ENCODE peak calls at places on chromosome 18, in four cellular contexts. One of them, this sample, is unnamed.

GRCh38 chr18:43634994-43635393 is 357.7 kb upstream of the SYT4 start:
- DNase-seq in K562: no peak
- DNase-seq in HepG2: no peak
- DNase-seq in SK-N-SH: no peak
- DNase-seq in this sample: no peak

GRCh38 chr18:10526211-10526949 is 553 bp downstream of the NAPG start:
- DNase-seq in K562: peak
- DNase-seq in HepG2: peak
- DNase-seq in SK-N-SH: peak
- DNase-seq in this sample: no peak

GRCh38 chr18:57015036-57015805 is 131.7 kb upstream of the BOD1L2 start:
- DNase-seq in K562: no peak
- DNase-seq in HepG2: no peak
- DNase-seq in SK-N-SH: no peak
- DNase-seq in this sample: no peak

GRCh38 chr18:33556846-33557245 is 21.2 kb upstream of the ASXL3 start:
- DNase-seq in K562: no peak
- DNase-seq in HepG2: no peak
- DNase-seq in SK-N-SH: no peak
- DNase-seq in this sample: no peak

GRCh38 chr18:22434973-22435608 is 17.4 kb upstream of the CTAGE1 start:
- DNase-seq in K562: no peak
- DNase-seq in HepG2: no peak
- DNase-seq in SK-N-SH: no peak
- DNase-seq in this sample: no peak

GRCh38 chr18:37424507-37424906 is 141.1 kb downstream of the CELF4 start:
- DNase-seq in K562: no peak
- DNase-seq in HepG2: no peak
- DNase-seq in SK-N-SH: no peak
- DNase-seq in this sample: no peak

GRCh38 chr18:62637807-62638687 is 77.3 kb upstream of the PHLPP1 start:
- DNase-seq in K562: peak
- DNase-seq in HepG2: peak
- DNase-seq in SK-N-SH: peak
- DNase-seq in this sample: peak

GRCh38 chr18:45254683-45255082 is 360.6 kb upstream of the SLC14A2 start:
- DNase-seq in K562: no peak
- DNase-seq in HepG2: no peak
- DNase-seq in SK-N-SH: no peak
- DNase-seq in this sample: no peak

GRCh38 chr18:62324355-62324828 is 718 bp upstream of the TNFRSF11A start:
- DNase-seq in K562: no peak
- DNase-seq in HepG2: no peak
- DNase-seq in SK-N-SH: no peak
- DNase-seq in this sample: no peak

GRCh38 chr18:11996907-11997306 is 15.6 kb downstream of the IMPA2 start:
- DNase-seq in K562: no peak
- DNase-seq in HepG2: no peak
- DNase-seq in SK-N-SH: no peak
- DNase-seq in this sample: no peak

GRCh38 chr18:50312296-50313030 is 25.0 kb upstream of the CXXC1 start:
- DNase-seq in K562: no peak
- DNase-seq in HepG2: no peak
- DNase-seq in SK-N-SH: no peak
- DNase-seq in this sample: no peak

GRCh38 chr18:63878343-63878742 is 9.2 kb upstream of the SERPINB2 start:
- DNase-seq in K562: no peak
- DNase-seq in HepG2: no peak
- DNase-seq in SK-N-SH: no peak
- DNase-seq in this sample: no peak

GRCh38 chr18:6414118-6414722 is 491 bp downstream of the L3MBTL4 start:
- DNase-seq in K562: no peak
- DNase-seq in HepG2: peak
- DNase-seq in SK-N-SH: peak
- DNase-seq in this sample: no peak

GRCh38 chr18:48919547-48919946 is 31.2 kb downstream of the SMAD7 start:
- DNase-seq in K562: no peak
- DNase-seq in HepG2: no peak
- DNase-seq in SK-N-SH: no peak
- DNase-seq in this sample: no peak

GRCh38 chr18:77062518-77063003 is 70.0 kb downstream of the MBP start:
- DNase-seq in K562: no peak
- DNase-seq in HepG2: no peak
- DNase-seq in SK-N-SH: no peak
- DNase-seq in this sample: no peak

GRCh38 chr18:46156124-46156745 is 52.0 kb downstream of the HAUS1 start:
- DNase-seq in K562: no peak
- DNase-seq in HepG2: no peak
- DNase-seq in SK-N-SH: no peak
- DNase-seq in this sample: no peak

GRCh38 chr18:22739789-22740188 is 193.3 kb upstream of the RBBP8 start:
- DNase-seq in K562: no peak
- DNase-seq in HepG2: no peak
- DNase-seq in SK-N-SH: no peak
- DNase-seq in this sample: no peak

GRCh38 chr18:57267368-57267767 is 85.0 kb upstream of the ST8SIA3 start:
- DNase-seq in K562: no peak
- DNase-seq in HepG2: no peak
- DNase-seq in SK-N-SH: no peak
- DNase-seq in this sample: no peak

GRCh38 chr18:52499018-52499417 is 159.0 kb downstream of the DCC start:
- DNase-seq in K562: no peak
- DNase-seq in HepG2: peak
- DNase-seq in SK-N-SH: no peak
- DNase-seq in this sample: no peak

GRCh38 chr18:24413148-24413547 is 13.3 kb upstream of the IMPACT start:
- DNase-seq in K562: no peak
- DNase-seq in HepG2: no peak
- DNase-seq in SK-N-SH: no peak
- DNase-seq in this sample: no peak

GRCh38 chr18:79552696-79553095 is 126.9 kb upstream of the CTDP1 start:
- DNase-seq in K562: no peak
- DNase-seq in HepG2: no peak
- DNase-seq in SK-N-SH: no peak
- DNase-seq in this sample: no peak

GRCh38 chr18:62030091-62030985 is 137.5 kb upstream of the RNF152 start:
- DNase-seq in K562: no peak
- DNase-seq in HepG2: no peak
- DNase-seq in SK-N-SH: peak
- DNase-seq in this sample: no peak

GRCh38 chr18:45837283-45838070 is 12.0 kb downstream of the SIGLEC15 start:
- DNase-seq in K562: no peak
- DNase-seq in HepG2: no peak
- DNase-seq in SK-N-SH: peak
- DNase-seq in this sample: no peak

GRCh38 chr18:60987963-60988362 is 345.3 kb upstream of the CDH20 start:
- DNase-seq in K562: no peak
- DNase-seq in HepG2: no peak
- DNase-seq in SK-N-SH: no peak
- DNase-seq in this sample: no peak
- TF ChIP-seq YY1 in K562: no peak
- TF ChIP-seq YY1 in HepG2: no peak
- TF ChIP-seq YY1 in SK-N-SH: no peak
- TF ChIP-seq YY1 in this sample: no peak

DNA sequence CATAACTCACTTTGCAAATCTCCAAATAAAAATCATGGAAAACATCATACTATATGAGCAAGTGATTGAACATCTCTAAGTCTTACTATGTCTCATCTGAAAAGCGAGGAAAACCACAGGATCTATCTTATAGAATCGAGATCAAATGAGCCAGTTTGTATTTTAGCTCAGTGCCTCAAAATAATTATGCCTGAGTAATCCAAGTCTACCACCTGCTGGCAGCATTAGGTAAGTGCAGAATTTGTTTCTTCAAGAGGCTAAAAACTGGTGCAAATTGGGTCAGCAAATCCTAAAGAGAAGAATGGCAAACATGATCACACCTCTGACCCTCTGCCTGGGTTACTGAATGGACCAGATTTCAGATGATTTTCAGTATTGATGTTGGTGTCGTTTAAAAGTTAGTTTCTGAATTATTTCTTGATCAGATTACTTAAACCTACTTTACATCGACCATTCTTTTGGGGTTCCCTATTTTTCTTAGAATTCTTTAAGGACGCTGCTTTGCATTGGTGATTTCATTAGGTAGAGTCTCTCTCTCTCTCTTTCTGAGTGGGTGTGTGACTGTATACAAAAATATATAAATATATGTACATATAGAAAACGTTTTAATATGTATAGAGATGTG is 12.7 kb upstream of the FHOD3 start:
- DNase-seq in K562: peak
- DNase-seq in HepG2: peak
- DNase-seq in SK-N-SH: peak
- DNase-seq in this sample: peak
- TF ChIP-seq CTCF in K562: peak
- TF ChIP-seq CTCF in HepG2: peak
- TF ChIP-seq CTCF in SK-N-SH: peak
- TF ChIP-seq CTCF in this sample: peak

DNA sequence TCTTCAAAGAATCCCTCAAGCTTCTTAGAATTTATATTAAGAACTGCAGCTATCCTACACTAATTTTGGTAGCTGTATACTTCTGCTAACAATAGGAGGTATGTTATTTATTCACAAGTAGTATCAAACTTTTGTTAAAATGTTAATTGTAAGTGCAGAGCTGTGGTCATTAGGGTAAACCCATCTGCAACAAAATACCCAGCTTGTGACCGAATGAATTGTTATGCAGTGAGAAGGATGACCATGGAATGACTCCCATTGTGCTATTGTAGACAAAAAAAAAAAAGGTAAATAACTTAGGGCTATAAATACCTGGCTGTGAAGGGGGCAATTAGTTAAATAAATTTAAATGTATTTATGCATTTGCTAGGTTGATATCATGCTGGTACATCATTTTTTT is 186.1 kb downstream of the ADCYAP1 start:
- DNase-seq in K562: no peak
- DNase-seq in HepG2: no peak
- DNase-seq in SK-N-SH: no peak
- DNase-seq in this sample: no peak
- TF ChIP-seq ELF1 in K562: no peak
- TF ChIP-seq ELF1 in HepG2: no peak
- TF ChIP-seq ELF1 in SK-N-SH: no peak
- TF ChIP-seq ELF1 in this sample: no peak

GRCh38 chr18:21289843-21290242 is 47.8 kb downstream of the GREB1L start:
- DNase-seq in K562: no peak
- DNase-seq in HepG2: no peak
- DNase-seq in SK-N-SH: no peak
- DNase-seq in this sample: no peak

GRCh38 chr18:21293479-21293878 is 51.4 kb downstream of the GREB1L start:
- DNase-seq in K562: no peak
- DNase-seq in HepG2: no peak
- DNase-seq in SK-N-SH: no peak
- DNase-seq in this sample: no peak

GRCh38 chr18:21295101-21295500 is 53.1 kb downstream of the GREB1L start:
- DNase-seq in K562: no peak
- DNase-seq in HepG2: no peak
- DNase-seq in SK-N-SH: no peak
- DNase-seq in this sample: no peak

GRCh38 chr18:21296045-21296444 is 54.0 kb downstream of the GREB1L start:
- DNase-seq in K562: no peak
- DNase-seq in HepG2: no peak
- DNase-seq in SK-N-SH: no peak
- DNase-seq in this sample: no peak

GRCh38 chr18:21291106-21291505 is 49.1 kb downstream of the GREB1L start:
- DNase-seq in K562: no peak
- DNase-seq in HepG2: no peak
- DNase-seq in SK-N-SH: no peak
- DNase-seq in this sample: no peak
- TF ChIP-seq YY1 in K562: no peak
- TF ChIP-seq YY1 in HepG2: no peak
- TF ChIP-seq YY1 in SK-N-SH: no peak
- TF ChIP-seq YY1 in this sample: no peak

GRCh38 chr18:7735194-7735593 is 168.1 kb downstream of the PTPRM start:
- DNase-seq in K562: no peak
- DNase-seq in HepG2: no peak
- DNase-seq in SK-N-SH: no peak
- DNase-seq in this sample: no peak
- TF ChIP-seq CTCF in K562: no peak
- TF ChIP-seq CTCF in HepG2: peak
- TF ChIP-seq CTCF in SK-N-SH: no peak
- TF ChIP-seq CTCF in this sample: peak

DNA sequence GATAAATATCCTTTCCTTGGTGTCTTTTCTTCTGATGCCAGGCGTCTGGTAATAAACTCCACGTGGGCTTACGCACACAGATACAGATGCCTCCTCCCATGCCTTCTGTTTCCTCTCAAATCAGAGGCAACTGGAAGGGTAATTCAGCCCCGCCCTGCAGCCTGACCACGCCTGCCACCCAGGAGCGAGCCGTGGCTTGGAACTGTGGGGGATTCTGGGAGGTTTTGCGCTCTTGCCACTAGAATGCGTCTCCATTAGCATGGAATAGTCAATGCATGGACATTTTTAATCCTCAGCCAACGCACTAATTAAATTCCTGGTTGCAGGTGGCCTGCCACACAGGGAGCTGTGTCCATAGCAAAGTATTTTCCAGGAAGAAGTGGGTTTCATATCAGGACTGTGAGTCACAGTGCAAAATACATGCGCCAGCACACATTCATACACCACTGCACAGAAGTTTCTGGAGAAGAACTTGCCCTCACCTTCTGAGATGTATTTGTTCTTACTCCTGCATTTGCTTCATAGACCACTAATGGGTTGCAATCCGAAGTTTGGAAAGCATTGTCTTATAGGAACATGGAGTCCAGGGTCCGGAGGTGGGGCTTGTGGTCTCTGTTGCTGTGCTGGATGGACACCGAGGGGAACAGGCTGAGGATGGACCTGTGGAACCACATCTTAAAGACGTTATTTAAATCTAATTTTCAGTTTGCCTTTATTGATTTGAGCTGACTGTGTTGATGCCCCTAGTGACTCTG is 151.4 kb downstream of the LDLRAD4 start:
- DNase-seq in K562: no peak
- DNase-seq in HepG2: no peak
- DNase-seq in SK-N-SH: no peak
- DNase-seq in this sample: no peak
- TF ChIP-seq ELF1 in K562: no peak
- TF ChIP-seq ELF1 in HepG2: no peak
- TF ChIP-seq ELF1 in SK-N-SH: no peak
- TF ChIP-seq ELF1 in this sample: no peak

This sample was measured in HCT116.